ENCODE peak calls at places on chromosomes 4 and X, in eight cellular contexts. Q is fibroblast of the aortic adventitia, F is astrocyte of the cerebellum, J is cardiac fibroblast, T is GM23248, L is PC-3, D is psoas muscle, B is lung. Z is an unnamed sample.

GRCh38 chr4:6909970-6910339 is 329 bp downstream of the TBC1D14 start:
- DNase-seq in Q (no peak), F (no peak), J (no peak), T (peak), L (peak), D (peak), B (no peak), Z (no peak)

GRCh38 chr4:154490261-154490588 is 1.4 kb downstream of the DCHS2 start:
- DNase-seq in Q (no peak), F (no peak), J (no peak), T (no peak), L (no peak), D (no peak), B (no peak), Z (no peak)

GRCh38 chr4:165991325-165992180 is 118.5 kb downstream of the TLL1 start:
- DNase-seq in Q (peak), F (no peak), J (peak), T (peak), L (peak), D (no peak), B (no peak), Z (no peak)

GRCh38 chrX:14363719-14364118 is 165.6 kb upstream of the GLRA2 start:
- DNase-seq in Q (no peak), F (no peak), J (no peak), T (peak), L (peak), D (no peak), B (no peak), Z (no peak)

GRCh38 chrX:147763131-147763530 is 148.6 kb upstream of the FMR1 start:
- DNase-seq in Q (no peak), F (no peak), J (no peak), T (no peak), L (no peak), D (no peak), B (no peak), Z (no peak)

GRCh38 chrX:133364201-133364600 is 51.1 kb downstream of the GPC4 start:
- DNase-seq in Q (peak), F (no peak), J (peak), T (peak), L (no peak), D (no peak), B (no peak), Z (no peak)

GRCh38 chrX:3550871-3551270 is 162.6 kb downstream of the PRKX start:
- DNase-seq in Q (no peak), F (no peak), J (no peak), T (no peak), L (no peak), D (no peak), B (no peak), Z (no peak)

GRCh38 chr4:40205259-40206198 is 8.7 kb downstream of the RHOH start:
- DNase-seq in Q (no peak), F (no peak), J (no peak), T (no peak), L (no peak), D (no peak), B (no peak), Z (no peak)

GRCh38 chr4:69116645-69117321 is 20.5 kb downstream of the UGT2B7 start:
- DNase-seq in Q (peak), F (no peak), J (no peak), T (no peak), L (no peak), D (no peak), B (no peak), Z (no peak)

GRCh38 chr4:165506780-165507305 is 128.0 kb downstream of the CPE start:
- DNase-seq in Q (peak), F (no peak), J (no peak), T (peak), L (no peak), D (no peak), B (no peak), Z (peak)

GRCh38 chr4:82421796-82422560 is 8.3 kb downstream of the HNRNPDL start:
- DNase-seq in Q (no peak), F (no peak), J (no peak), T (no peak), L (no peak), D (no peak), B (no peak), Z (no peak)

GRCh38 chr4:38442073-38442788 is 221.8 kb upstream of the KLF3 start:
- DNase-seq in Q (no peak), F (no peak), J (no peak), T (no peak), L (no peak), D (no peak), B (no peak), Z (no peak)

GRCh38 chrX:149060921-149061320 is 444.2 kb downstream of the IDS start:
- DNase-seq in Q (peak), F (peak), J (peak), T (peak), L (no peak), D (no peak), B (no peak), Z (no peak)

GRCh38 chr4:183404016-183404415 is 40.4 kb upstream of the CDKN2AIP start:
- DNase-seq in Q (no peak), F (no peak), J (no peak), T (no peak), L (no peak), D (no peak), B (no peak), Z (no peak)

GRCh38 chrX:372856-373640 is 13.7 kb downstream of the PPP2R3B start:
- DNase-seq in Q (no peak), F (no peak), J (no peak), T (peak), L (no peak), D (peak), B (no peak), Z (no peak)

GRCh38 chr4:182142146-182143085 is 100.8 kb upstream of the TENM3 start:
- DNase-seq in Q (peak), F (peak), J (peak), T (peak), L (no peak), D (no peak), B (no peak), Z (no peak)
- H3K4me3 ChIP-seq in Q (peak), F (peak), J (peak), T (no peak), L (no peak), D (peak), B (no peak), Z (no peak)

GRCh38 chr4:89928867-89929266 is 34.2 kb downstream of the MMRN1 start:
- DNase-seq in Q (no peak), F (no peak), J (no peak), T (no peak), L (no peak), D (no peak), B (no peak), Z (no peak)

GRCh38 chr4:89922881-89923280 is 28.2 kb downstream of the MMRN1 start:
- DNase-seq in Q (no peak), F (no peak), J (no peak), T (no peak), L (no peak), D (no peak), B (no peak), Z (no peak)
- H3K4me3 ChIP-seq in Q (no peak), F (no peak), J (no peak), T (no peak), L (no peak), D (no peak), B (no peak), Z (no peak)

GRCh38 chr4:151197258-151197657 is 79.7 kb upstream of the PRSS48 start:
- DNase-seq in Q (peak), F (no peak), J (peak), T (peak), L (peak), D (no peak), B (no peak), Z (no peak)
- H3K4me3 ChIP-seq in Q (no peak), F (no peak), J (no peak), T (peak), L (no peak), D (no peak), B (no peak), Z (no peak)

GRCh38 chr4:81214518-81215218 is 354 bp downstream of the PRKG2 start:
- DNase-seq in Q (peak), F (no peak), J (peak), T (peak), L (no peak), D (no peak), B (peak), Z (no peak)

GRCh38 chr4:81215936-81216335 is 914 bp upstream of the PRKG2 start:
- DNase-seq in Q (no peak), F (no peak), J (no peak), T (no peak), L (no peak), D (no peak), B (no peak), Z (no peak)

GRCh38 chr4:81213671-81214070 is 1.4 kb downstream of the PRKG2 start:
- DNase-seq in Q (no peak), F (no peak), J (peak), T (peak), L (no peak), D (no peak), B (no peak), Z (no peak)

GRCh38 chr4:81214144-81214517 is 891 bp downstream of the PRKG2 start:
- DNase-seq in Q (no peak), F (no peak), J (no peak), T (peak), L (no peak), D (no peak), B (no peak), Z (no peak)

GRCh38 chr4:81215219-81215892 is at the start of gene PRKG2:
- DNase-seq in Q (no peak), F (no peak), J (peak), T (peak), L (no peak), D (no peak), B (peak), Z (no peak)
- H3K4me3 ChIP-seq in Q (peak), F (peak), J (peak), T (peak), L (peak), D (peak), B (peak), Z (peak)

GRCh38 chrX:153829549-153829798 is 870 bp downstream of the PDZD4 start:
- DNase-seq in Q (no peak), F (no peak), J (no peak), T (peak), L (no peak), D (no peak), B (no peak), Z (no peak)

GRCh38 chrX:153827016-153827415 is 3.3 kb downstream of the PDZD4 start:
- DNase-seq in Q (no peak), F (no peak), J (no peak), T (no peak), L (no peak), D (no peak), B (no peak), Z (no peak)

GRCh38 chrX:153827903-153828302 is 2.4 kb downstream of the PDZD4 start:
- DNase-seq in Q (no peak), F (no peak), J (no peak), T (no peak), L (no peak), D (no peak), B (no peak), Z (no peak)

GRCh38 chrX:153828723-153829548 is 1.4 kb downstream of the PDZD4 start:
- DNase-seq in Q (no peak), F (no peak), J (no peak), T (peak), L (no peak), D (no peak), B (no peak), Z (no peak)

GRCh38 chrX:153828308-153828707 is 2.0 kb downstream of the PDZD4 start:
- DNase-seq in Q (no peak), F (no peak), J (no peak), T (no peak), L (no peak), D (no peak), B (no peak), Z (no peak)
- H3K4me3 ChIP-seq in Q (no peak), F (peak), J (no peak), T (no peak), L (no peak), D (no peak), B (no peak), Z (no peak)

GRCh38 chrX:7147978-7148824 is at the start of gene PUDP:
- DNase-seq in Q (peak), F (peak), J (peak), T (peak), L (peak), D (peak), B (peak), Z (peak)

GRCh38 chrX:7147431-7147977 is at the start of gene STS:
- DNase-seq in Q (peak), F (no peak), J (peak), T (no peak), L (no peak), D (peak), B (peak), Z (no peak)

GRCh38 chrX:7146026-7146702 is 1.3 kb upstream of the STS start:
- DNase-seq in Q (no peak), F (no peak), J (no peak), T (peak), L (no peak), D (no peak), B (no peak), Z (no peak)

GRCh38 chrX:7145454-7145853 is 2.1 kb upstream of the STS start:
- DNase-seq in Q (no peak), F (no peak), J (no peak), T (peak), L (no peak), D (no peak), B (no peak), Z (no peak)

GRCh38 chrX:7146703-7147430 is 645 bp upstream of the STS start:
- DNase-seq in Q (peak), F (no peak), J (peak), T (peak), L (no peak), D (peak), B (peak), Z (no peak)
- H3K4me3 ChIP-seq in Q (peak), F (peak), J (peak), T (peak), L (peak), D (peak), B (peak), Z (peak)

GRCh38 chrX:112874614-112875013 is 34.0 kb upstream of the AMOT start:
- DNase-seq in Q (no peak), F (no peak), J (no peak), T (no peak), L (no peak), D (no peak), B (no peak), Z (no peak)

GRCh38 chrX:112874140-112874539 is 33.5 kb upstream of the AMOT start:
- DNase-seq in Q (peak), F (no peak), J (peak), T (peak), L (peak), D (no peak), B (no peak), Z (no peak)

GRCh38 chrX:112877771-112878173 is 37.1 kb upstream of the AMOT start:
- DNase-seq in Q (no peak), F (no peak), J (no peak), T (no peak), L (no peak), D (no peak), B (no peak), Z (no peak)
- H3K4me3 ChIP-seq in Q (no peak), F (no peak), J (no peak), T (no peak), L (no peak), D (no peak), B (no peak), Z (no peak)